ENCODE peak calls at places on chromosomes 11 and 22, in nine cellular contexts. One of them, this sample, is unnamed. For H3K27me3, the result is how much of the 10 kb centered on the place peaks cover.

GRCh38 chr22:37240240-37240940 is 3.7 kb downstream of the RAC2 start:
- DNase-seq in heart left ventricle: no peak
- DNase-seq in transverse colon: peak
- DNase-seq in PC-3: no peak
- DNase-seq in heart right ventricle: no peak
- DNase-seq in fibroblast of lung: no peak
- DNase-seq in SK-N-SH: no peak
- DNase-seq in tibial artery: no peak
- DNase-seq in BJ: no peak
- DNase-seq in this sample: no peak

GRCh38 chr11:119793335-119793984 is 64.5 kb upstream of the NECTIN1 start:
- DNase-seq in transverse colon: no peak
- DNase-seq in tibial artery: no peak
- DNase-seq in fibroblast of lung: peak
- DNase-seq in heart right ventricle: no peak
- DNase-seq in heart left ventricle: no peak
- DNase-seq in SK-N-SH: no peak
- DNase-seq in BJ: no peak
- DNase-seq in PC-3: no peak
- DNase-seq in this sample: no peak

GRCh38 chr22:36860017-36860416 is 789 bp upstream of the NCF4 start:
- DNase-seq in PC-3: no peak
- DNase-seq in heart right ventricle: no peak
- DNase-seq in SK-N-SH: no peak
- DNase-seq in fibroblast of lung: no peak
- DNase-seq in transverse colon: no peak
- DNase-seq in tibial artery: no peak
- DNase-seq in BJ: no peak
- DNase-seq in heart left ventricle: no peak
- DNase-seq in this sample: no peak

GRCh38 chr11:44734982-44735381 is 8.2 kb downstream of the TSPAN18 start:
- DNase-seq in PC-3: no peak
- DNase-seq in BJ: no peak
- DNase-seq in transverse colon: no peak
- DNase-seq in heart left ventricle: no peak
- DNase-seq in SK-N-SH: no peak
- DNase-seq in tibial artery: no peak
- DNase-seq in fibroblast of lung: no peak
- DNase-seq in heart right ventricle: no peak
- DNase-seq in this sample: no peak

GRCh38 chr22:36769541-36769940 is 6.4 kb downstream of the IFT27 start:
- DNase-seq in tibial artery: no peak
- DNase-seq in fibroblast of lung: no peak
- DNase-seq in heart left ventricle: no peak
- DNase-seq in SK-N-SH: no peak
- DNase-seq in BJ: no peak
- DNase-seq in heart right ventricle: no peak
- DNase-seq in PC-3: no peak
- DNase-seq in transverse colon: no peak
- DNase-seq in this sample: no peak

GRCh38 chr22:42070517-42071422 is at the start of gene NAGA:
- DNase-seq in tibial artery: peak
- DNase-seq in transverse colon: peak
- DNase-seq in BJ: peak
- DNase-seq in PC-3: peak
- DNase-seq in SK-N-SH: peak
- DNase-seq in heart right ventricle: peak
- DNase-seq in fibroblast of lung: peak
- DNase-seq in heart left ventricle: peak
- DNase-seq in this sample: peak

GRCh38 chr11:48354677-48355076 is 11.6 kb downstream of the OR4C5 start:
- DNase-seq in transverse colon: no peak
- DNase-seq in PC-3: no peak
- DNase-seq in heart right ventricle: no peak
- DNase-seq in heart left ventricle: no peak
- DNase-seq in fibroblast of lung: no peak
- DNase-seq in SK-N-SH: no peak
- DNase-seq in tibial artery: no peak
- DNase-seq in BJ: no peak
- DNase-seq in this sample: no peak

GRCh38 chr22:44256085-44256484 is 56.7 kb downstream of the SHISAL1 start:
- DNase-seq in tibial artery: no peak
- DNase-seq in PC-3: no peak
- DNase-seq in transverse colon: no peak
- DNase-seq in heart right ventricle: no peak
- DNase-seq in SK-N-SH: no peak
- DNase-seq in BJ: no peak
- DNase-seq in heart left ventricle: no peak
- DNase-seq in fibroblast of lung: no peak
- DNase-seq in this sample: no peak

GRCh38 chr11:123166095-123166559 is 28.9 kb downstream of the CLMP start:
- DNase-seq in PC-3: peak
- DNase-seq in tibial artery: no peak
- DNase-seq in fibroblast of lung: peak
- DNase-seq in BJ: no peak
- DNase-seq in heart left ventricle: no peak
- DNase-seq in heart right ventricle: peak
- DNase-seq in SK-N-SH: peak
- DNase-seq in transverse colon: peak
- DNase-seq in this sample: no peak

GRCh38 chr22:29811377-29811776 is 26.7 kb downstream of the ASCC2 start:
- DNase-seq in fibroblast of lung: no peak
- DNase-seq in heart right ventricle: no peak
- DNase-seq in PC-3: peak
- DNase-seq in SK-N-SH: no peak
- DNase-seq in heart left ventricle: no peak
- DNase-seq in tibial artery: no peak
- DNase-seq in transverse colon: peak
- DNase-seq in BJ: no peak
- DNase-seq in this sample: no peak

GRCh38 chr11:110130642-110131238 is 37.5 kb downstream of the ZC3H12C start:
- DNase-seq in transverse colon: peak
- DNase-seq in tibial artery: no peak
- DNase-seq in SK-N-SH: peak
- DNase-seq in heart right ventricle: no peak
- DNase-seq in BJ: no peak
- DNase-seq in heart left ventricle: no peak
- DNase-seq in fibroblast of lung: peak
- DNase-seq in PC-3: no peak
- DNase-seq in this sample: peak

GRCh38 chr11:124612045-124612444 is 817 bp downstream of the PANX3 start:
- DNase-seq in heart right ventricle: no peak
- DNase-seq in heart left ventricle: no peak
- DNase-seq in BJ: no peak
- DNase-seq in fibroblast of lung: no peak
- DNase-seq in PC-3: no peak
- DNase-seq in tibial artery: no peak
- DNase-seq in SK-N-SH: no peak
- DNase-seq in transverse colon: no peak
- DNase-seq in this sample: no peak

GRCh38 chr11:124612567-124613245 is 1.5 kb downstream of the PANX3 start:
- DNase-seq in heart right ventricle: no peak
- DNase-seq in PC-3: no peak
- DNase-seq in SK-N-SH: no peak
- DNase-seq in tibial artery: no peak
- DNase-seq in fibroblast of lung: no peak
- DNase-seq in heart left ventricle: no peak
- DNase-seq in transverse colon: no peak
- DNase-seq in BJ: no peak
- DNase-seq in this sample: no peak

GRCh38 chr11:124608146-124608545 is 3.1 kb upstream of the PANX3 start:
- DNase-seq in fibroblast of lung: no peak
- DNase-seq in heart right ventricle: no peak
- DNase-seq in heart left ventricle: no peak
- DNase-seq in PC-3: peak
- DNase-seq in BJ: no peak
- DNase-seq in SK-N-SH: no peak
- DNase-seq in transverse colon: no peak
- DNase-seq in tibial artery: no peak
- DNase-seq in this sample: no peak

GRCh38 chr11:124610295-124610694 is 933 bp upstream of the PANX3 start:
- DNase-seq in heart right ventricle: no peak
- DNase-seq in fibroblast of lung: no peak
- DNase-seq in heart left ventricle: no peak
- DNase-seq in tibial artery: no peak
- DNase-seq in PC-3: no peak
- DNase-seq in BJ: no peak
- DNase-seq in SK-N-SH: no peak
- DNase-seq in transverse colon: no peak
- DNase-seq in this sample: no peak

GRCh38 chr11:124611016-124611571 is at the start of gene PANX3:
- DNase-seq in BJ: no peak
- DNase-seq in heart left ventricle: no peak
- DNase-seq in SK-N-SH: no peak
- DNase-seq in transverse colon: no peak
- DNase-seq in fibroblast of lung: peak
- DNase-seq in heart right ventricle: no peak
- DNase-seq in PC-3: no peak
- DNase-seq in tibial artery: no peak
- DNase-seq in this sample: no peak
- H3K4me3 ChIP-seq in BJ: no peak
- H3K4me3 ChIP-seq in heart left ventricle: no peak
- H3K4me3 ChIP-seq in SK-N-SH: no peak
- H3K4me3 ChIP-seq in transverse colon: no peak
- H3K4me3 ChIP-seq in fibroblast of lung: no peak
- H3K4me3 ChIP-seq in heart right ventricle: no peak
- H3K4me3 ChIP-seq in PC-3: no peak
- H3K4me3 ChIP-seq in tibial artery: no peak
- H3K4me3 ChIP-seq in this sample: no peak

GRCh38 chr11:61598383-61598782 is 17.5 kb upstream of the SYT7 start:
- DNase-seq in fibroblast of lung: peak
- DNase-seq in tibial artery: no peak
- DNase-seq in heart left ventricle: no peak
- DNase-seq in heart right ventricle: no peak
- DNase-seq in transverse colon: no peak
- DNase-seq in PC-3: no peak
- DNase-seq in BJ: no peak
- DNase-seq in SK-N-SH: no peak
- DNase-seq in this sample: no peak

GRCh38 chr11:61594907-61595257 is 14.0 kb upstream of the SYT7 start:
- DNase-seq in heart left ventricle: no peak
- DNase-seq in fibroblast of lung: no peak
- DNase-seq in tibial artery: no peak
- DNase-seq in BJ: no peak
- DNase-seq in heart right ventricle: no peak
- DNase-seq in transverse colon: no peak
- DNase-seq in SK-N-SH: no peak
- DNase-seq in PC-3: no peak
- DNase-seq in this sample: no peak

GRCh38 chr11:61598886-61599868 is 18.3 kb upstream of the SYT7 start:
- DNase-seq in tibial artery: no peak
- DNase-seq in SK-N-SH: peak
- DNase-seq in BJ: no peak
- DNase-seq in fibroblast of lung: peak
- DNase-seq in transverse colon: no peak
- DNase-seq in heart left ventricle: peak
- DNase-seq in PC-3: peak
- DNase-seq in heart right ventricle: peak
- DNase-seq in this sample: no peak

GRCh38 chr11:61596990-61597389 is 16.1 kb upstream of the SYT7 start:
- DNase-seq in fibroblast of lung: peak
- DNase-seq in transverse colon: no peak
- DNase-seq in SK-N-SH: no peak
- DNase-seq in PC-3: no peak
- DNase-seq in BJ: no peak
- DNase-seq in heart right ventricle: no peak
- DNase-seq in heart left ventricle: no peak
- DNase-seq in tibial artery: no peak
- DNase-seq in this sample: no peak

GRCh38 chr11:61596539-61596938 is 15.7 kb upstream of the SYT7 start:
- DNase-seq in fibroblast of lung: no peak
- DNase-seq in tibial artery: no peak
- DNase-seq in transverse colon: no peak
- DNase-seq in PC-3: no peak
- DNase-seq in BJ: no peak
- DNase-seq in heart right ventricle: no peak
- DNase-seq in SK-N-SH: no peak
- DNase-seq in heart left ventricle: no peak
- DNase-seq in this sample: no peak
- H3K27me3 ChIP-seq in fibroblast of lung: under half
- H3K27me3 ChIP-seq in tibial artery: under half
- H3K27me3 ChIP-seq in transverse colon: under half
- H3K27me3 ChIP-seq in PC-3: under half
- H3K27me3 ChIP-seq in BJ: under half
- H3K27me3 ChIP-seq in heart right ventricle: under half
- H3K27me3 ChIP-seq in SK-N-SH: under half
- H3K27me3 ChIP-seq in heart left ventricle: under half
- H3K27me3 ChIP-seq in this sample: under half

GRCh38 chr22:33842006-33842354 is 78.3 kb downstream of the LARGE1 start:
- DNase-seq in BJ: no peak
- DNase-seq in fibroblast of lung: no peak
- DNase-seq in tibial artery: no peak
- DNase-seq in heart right ventricle: no peak
- DNase-seq in heart left ventricle: no peak
- DNase-seq in PC-3: no peak
- DNase-seq in SK-N-SH: no peak
- DNase-seq in transverse colon: no peak
- DNase-seq in this sample: no peak

GRCh38 chr22:33835196-33835788 is 85.0 kb downstream of the LARGE1 start:
- DNase-seq in heart right ventricle: no peak
- DNase-seq in fibroblast of lung: no peak
- DNase-seq in BJ: no peak
- DNase-seq in tibial artery: no peak
- DNase-seq in SK-N-SH: no peak
- DNase-seq in transverse colon: peak
- DNase-seq in PC-3: no peak
- DNase-seq in heart left ventricle: no peak
- DNase-seq in this sample: no peak

GRCh38 chr22:33837806-33838205 is 82.5 kb downstream of the LARGE1 start:
- DNase-seq in SK-N-SH: peak
- DNase-seq in heart left ventricle: no peak
- DNase-seq in BJ: no peak
- DNase-seq in fibroblast of lung: peak
- DNase-seq in PC-3: no peak
- DNase-seq in heart right ventricle: no peak
- DNase-seq in transverse colon: no peak
- DNase-seq in tibial artery: no peak
- DNase-seq in this sample: no peak

GRCh38 chr22:33841281-33842005 is 78.8 kb downstream of the LARGE1 start:
- DNase-seq in PC-3: no peak
- DNase-seq in BJ: no peak
- DNase-seq in transverse colon: no peak
- DNase-seq in tibial artery: no peak
- DNase-seq in heart right ventricle: no peak
- DNase-seq in fibroblast of lung: no peak
- DNase-seq in heart left ventricle: no peak
- DNase-seq in SK-N-SH: no peak
- DNase-seq in this sample: no peak

GRCh38 chr22:33838644-33839043 is 81.6 kb downstream of the LARGE1 start:
- DNase-seq in heart right ventricle: no peak
- DNase-seq in SK-N-SH: no peak
- DNase-seq in fibroblast of lung: peak
- DNase-seq in heart left ventricle: no peak
- DNase-seq in BJ: no peak
- DNase-seq in PC-3: no peak
- DNase-seq in transverse colon: no peak
- DNase-seq in tibial artery: no peak
- DNase-seq in this sample: no peak
- H3K4me3 ChIP-seq in heart right ventricle: no peak
- H3K4me3 ChIP-seq in SK-N-SH: no peak
- H3K4me3 ChIP-seq in fibroblast of lung: no peak
- H3K4me3 ChIP-seq in heart left ventricle: no peak
- H3K4me3 ChIP-seq in BJ: no peak
- H3K4me3 ChIP-seq in PC-3: no peak
- H3K4me3 ChIP-seq in transverse colon: no peak
- H3K4me3 ChIP-seq in tibial artery: no peak
- H3K4me3 ChIP-seq in this sample: no peak

GRCh38 chr11:117796456-117797428 is at the start of gene DSCAML1:
- DNase-seq in tibial artery: no peak
- DNase-seq in transverse colon: no peak
- DNase-seq in heart left ventricle: peak
- DNase-seq in PC-3: no peak
- DNase-seq in SK-N-SH: peak
- DNase-seq in fibroblast of lung: no peak
- DNase-seq in BJ: no peak
- DNase-seq in heart right ventricle: peak
- DNase-seq in this sample: no peak
- H3K27me3 ChIP-seq in tibial artery: under half
- H3K27me3 ChIP-seq in transverse colon: half or more
- H3K27me3 ChIP-seq in heart left ventricle: half or more
- H3K27me3 ChIP-seq in PC-3: half or more
- H3K27me3 ChIP-seq in SK-N-SH: under half
- H3K27me3 ChIP-seq in fibroblast of lung: under half
- H3K27me3 ChIP-seq in BJ: under half
- H3K27me3 ChIP-seq in heart right ventricle: under half
- H3K27me3 ChIP-seq in this sample: under half